ENCODE peak calls at places on chromosomes 2 and 18, in nine cellular contexts. One of them, this sample, is unnamed.

GRCh38 chr2:11665510-11666362 is 4.3 kb downstream of the NTSR2 start:
- DNase-seq in hippocampal formation: no peak
- DNase-seq in AG08395: no peak
- DNase-seq in NCI-H1092: no peak
- DNase-seq in GM03348: no peak
- DNase-seq in amygdala: no peak
- DNase-seq in caudate nucleus: no peak
- DNase-seq in AG09319: no peak
- DNase-seq in H9: no peak
- DNase-seq in this sample: no peak

GRCh38 chr2:80061881-80062280 is 242.7 kb downstream of the LRRTM1 start:
- DNase-seq in hippocampal formation: peak; percentile 31
- DNase-seq in AG08395: no peak
- DNase-seq in NCI-H1092: no peak
- DNase-seq in GM03348: no peak
- DNase-seq in amygdala: no peak
- DNase-seq in caudate nucleus: no peak
- DNase-seq in AG09319: no peak
- DNase-seq in H9: no peak
- DNase-seq in this sample: no peak

GRCh38 chr2:196987654-196988364 is 61.3 kb upstream of the PGAP1 start:
- DNase-seq in hippocampal formation: peak; percentile 68
- DNase-seq in AG08395: peak; percentile 87
- DNase-seq in NCI-H1092: no peak
- DNase-seq in GM03348: peak; percentile 83
- DNase-seq in amygdala: no peak
- DNase-seq in caudate nucleus: no peak
- DNase-seq in AG09319: peak; percentile 83
- DNase-seq in H9: no peak
- DNase-seq in this sample: peak; percentile 75

GRCh38 chr2:96241901-96242611 is 23.7 kb downstream of the TMEM127 start:
- DNase-seq in hippocampal formation: peak; percentile 48
- DNase-seq in AG08395: peak; percentile 63
- DNase-seq in NCI-H1092: no peak
- DNase-seq in GM03348: peak; percentile 58
- DNase-seq in amygdala: no peak
- DNase-seq in caudate nucleus: no peak
- DNase-seq in AG09319: no peak
- DNase-seq in H9: no peak
- DNase-seq in this sample: no peak

GRCh38 chr2:207107551-207107950 is 58.2 kb downstream of the KLF7 start:
- DNase-seq in hippocampal formation: peak; percentile 69
- DNase-seq in AG08395: no peak
- DNase-seq in NCI-H1092: peak; percentile 12
- DNase-seq in GM03348: no peak
- DNase-seq in amygdala: no peak
- DNase-seq in caudate nucleus: no peak
- DNase-seq in AG09319: no peak
- DNase-seq in H9: no peak
- DNase-seq in this sample: no peak

GRCh38 chr18:50011813-50012445 is 183.0 kb downstream of the MYO5B start:
- DNase-seq in hippocampal formation: no peak
- DNase-seq in AG08395: peak; percentile 31
- DNase-seq in NCI-H1092: no peak
- DNase-seq in GM03348: no peak
- DNase-seq in amygdala: no peak
- DNase-seq in caudate nucleus: no peak
- DNase-seq in AG09319: peak; percentile 22
- DNase-seq in H9: no peak
- DNase-seq in this sample: no peak

GRCh38 chr2:140539506-140539905 is 1591.3 kb downstream of the LRP1B start:
- DNase-seq in hippocampal formation: no peak
- DNase-seq in AG08395: no peak
- DNase-seq in NCI-H1092: no peak
- DNase-seq in GM03348: no peak
- DNase-seq in amygdala: no peak
- DNase-seq in caudate nucleus: no peak
- DNase-seq in AG09319: no peak
- DNase-seq in H9: no peak
- DNase-seq in this sample: no peak

GRCh38 chr2:218397502-218398436 is 1.9 kb upstream of the CTDSP1 start:
- DNase-seq in hippocampal formation: no peak
- DNase-seq in AG08395: peak; percentile 52
- DNase-seq in NCI-H1092: no peak
- DNase-seq in GM03348: peak; percentile 71
- DNase-seq in amygdala: no peak
- DNase-seq in caudate nucleus: no peak
- DNase-seq in AG09319: no peak
- DNase-seq in H9: peak; percentile 66
- DNase-seq in this sample: no peak

GRCh38 chr2:179170897-179171296 is 93.7 kb downstream of the SESTD1 start:
- DNase-seq in hippocampal formation: no peak
- DNase-seq in AG08395: no peak
- DNase-seq in NCI-H1092: no peak
- DNase-seq in GM03348: no peak
- DNase-seq in amygdala: no peak
- DNase-seq in caudate nucleus: no peak
- DNase-seq in AG09319: no peak
- DNase-seq in H9: no peak
- DNase-seq in this sample: no peak

GRCh38 chr18:69934866-69935265 is 12.8 kb downstream of the CD226 start:
- DNase-seq in hippocampal formation: no peak
- DNase-seq in AG08395: no peak
- DNase-seq in NCI-H1092: no peak
- DNase-seq in GM03348: no peak
- DNase-seq in amygdala: no peak
- DNase-seq in caudate nucleus: no peak
- DNase-seq in AG09319: no peak
- DNase-seq in H9: no peak
- DNase-seq in this sample: no peak

GRCh38 chr2:88866756-88867155 is 175.3 kb downstream of the RPIA start:
- DNase-seq in hippocampal formation: no peak
- DNase-seq in AG08395: no peak
- DNase-seq in NCI-H1092: no peak
- DNase-seq in GM03348: no peak
- DNase-seq in amygdala: no peak
- DNase-seq in caudate nucleus: no peak
- DNase-seq in AG09319: no peak
- DNase-seq in H9: no peak
- DNase-seq in this sample: no peak

GRCh38 chr18:62925031-62925688 is 209.8 kb downstream of the PHLPP1 start:
- DNase-seq in hippocampal formation: no peak
- DNase-seq in AG08395: peak; percentile 35
- DNase-seq in NCI-H1092: no peak
- DNase-seq in GM03348: no peak
- DNase-seq in amygdala: no peak
- DNase-seq in caudate nucleus: no peak
- DNase-seq in AG09319: no peak
- DNase-seq in H9: no peak
- DNase-seq in this sample: no peak

GRCh38 chr18:6078877-6079276 is 183.6 kb upstream of the TMEM200C start:
- DNase-seq in hippocampal formation: no peak
- DNase-seq in AG08395: no peak
- DNase-seq in NCI-H1092: no peak
- DNase-seq in GM03348: no peak
- DNase-seq in amygdala: no peak
- DNase-seq in caudate nucleus: no peak
- DNase-seq in AG09319: no peak
- DNase-seq in H9: no peak
- DNase-seq in this sample: no peak

GRCh38 chr2:195658541-195658890 is 1.5 kb downstream of the SLC39A10 start:
- DNase-seq in hippocampal formation: no peak
- DNase-seq in AG08395: no peak
- DNase-seq in NCI-H1092: no peak
- DNase-seq in GM03348: peak; percentile 19
- DNase-seq in amygdala: no peak
- DNase-seq in caudate nucleus: no peak
- DNase-seq in AG09319: no peak
- DNase-seq in H9: no peak
- DNase-seq in this sample: no peak

GRCh38 chr2:98026292-98026691 is 30.5 kb upstream of the TMEM131 start:
- DNase-seq in hippocampal formation: no peak
- DNase-seq in AG08395: no peak
- DNase-seq in NCI-H1092: no peak
- DNase-seq in GM03348: no peak
- DNase-seq in amygdala: no peak
- DNase-seq in caudate nucleus: no peak
- DNase-seq in AG09319: no peak
- DNase-seq in H9: no peak
- DNase-seq in this sample: no peak

GRCh38 chr2:45808294-45808693 is 156.8 kb downstream of the PRKCE start:
- DNase-seq in hippocampal formation: no peak
- DNase-seq in AG08395: no peak
- DNase-seq in NCI-H1092: peak; percentile 37
- DNase-seq in GM03348: no peak
- DNase-seq in amygdala: no peak
- DNase-seq in caudate nucleus: no peak
- DNase-seq in AG09319: no peak
- DNase-seq in H9: no peak
- DNase-seq in this sample: no peak

This sample was measured in brain pericyte.